ENCODE peak calls at places on chromosomes 1 and 21, in ten cellular contexts. T, N, G, K, W, L, H, O, Z and M are unnamed samples.

GRCh38 chr1:247738315-247738714 is at the start of gene OR14K1:
- DNase-seq in T (no peak), N (no peak), G (no peak), K (no peak), W (no peak), L (no peak), H (no peak), O (no peak), Z (no peak), M (no peak)

GRCh38 chr1:6350416-6351088 is 43.0 kb downstream of the ACOT7 start:
- DNase-seq in T (no peak), N (no peak), G (no peak), K (no peak), W (peak; percentile 82), L (no peak), H (no peak), O (no peak), Z (no peak), M (no peak)

GRCh38 chr1:44650159-44650831 is 24.0 kb downstream of the TMEM53 start:
- DNase-seq in T (peak; percentile 47), N (peak; percentile 42), G (no peak), K (no peak), W (no peak), L (peak; percentile 49), H (no peak), O (no peak), Z (no peak), M (no peak)

GRCh38 chr21:39103689-39104088 is 79.6 kb downstream of the PSMG1 start:
- DNase-seq in T (no peak), N (no peak), G (no peak), K (peak; percentile 46), W (no peak), L (no peak), H (peak; percentile 67), O (peak; percentile 84), Z (no peak), M (no peak)

GRCh38 chr1:9715536-9716226 is 64.2 kb downstream of the PIK3CD start:
- DNase-seq in T (no peak), N (no peak), G (no peak), K (no peak), W (no peak), L (no peak), H (no peak), O (no peak), Z (no peak), M (no peak)

GRCh38 chr1:56028879-56029278 is 550.5 kb downstream of the PLPP3 start:
- DNase-seq in T (no peak), N (no peak), G (no peak), K (no peak), W (no peak), L (no peak), H (no peak), O (no peak), Z (no peak), M (no peak)

GRCh38 chr1:16116625-16117024 is 39.2 kb downstream of the EPHA2 start:
- DNase-seq in T (no peak), N (no peak), G (no peak), K (no peak), W (no peak), L (peak; percentile 33), H (no peak), O (no peak), Z (no peak), M (no peak)

GRCh38 chr1:46043491-46044017 is 88.9 kb downstream of the PIK3R3 start:
- DNase-seq in T (peak; percentile 83), N (no peak), G (peak; percentile 60), K (no peak), W (no peak), L (peak; percentile 67), H (no peak), O (no peak), Z (no peak), M (no peak)

GRCh38 chr1:19342077-19342775 is 30.1 kb downstream of the SLC66A1 start:
- DNase-seq in T (no peak), N (no peak), G (no peak), K (no peak), W (no peak), L (no peak), H (no peak), O (no peak), Z (no peak), M (no peak)

GRCh38 chr1:206679738-206680211 is 4.9 kb upstream of the MAPKAPK2 start:
- DNase-seq in T (no peak), N (no peak), G (peak; percentile 92), K (no peak), W (no peak), L (no peak), H (no peak), O (no peak), Z (no peak), M (no peak)
- H3K4me2 ChIP-seq in T (no peak overlapping the region), N (no peak overlapping the region), G (peak overlapping the region; percentile 49), K (no peak overlapping the region), W (no peak overlapping the region), L (no peak overlapping the region), H (no peak overlapping the region), O (no peak overlapping the region), Z (no peak overlapping the region), M (no peak overlapping the region)

GRCh38 chr1:21544095-21544494 is 34.9 kb downstream of the ALPL start:
- DNase-seq in T (no peak), N (no peak), G (no peak), K (no peak), W (no peak), L (no peak), H (no peak), O (no peak), Z (no peak), M (no peak)

GRCh38 chr1:21539933-21540332 is 30.7 kb downstream of the ALPL start:
- DNase-seq in T (peak; percentile 87), N (no peak), G (no peak), K (peak; percentile 32), W (peak; percentile 57), L (peak; percentile 82), H (no peak), O (peak; percentile 26), Z (no peak), M (peak; percentile 12)

GRCh38 chr1:21541330-21541729 is 32.1 kb downstream of the ALPL start:
- DNase-seq in T (no peak), N (no peak), G (no peak), K (no peak), W (no peak), L (no peak), H (no peak), O (no peak), Z (no peak), M (no peak)

GRCh38 chr1:21543598-21543997 is 34.4 kb downstream of the ALPL start:
- DNase-seq in T (no peak), N (no peak), G (no peak), K (no peak), W (no peak), L (no peak), H (no peak), O (no peak), Z (no peak), M (no peak)

DNA sequence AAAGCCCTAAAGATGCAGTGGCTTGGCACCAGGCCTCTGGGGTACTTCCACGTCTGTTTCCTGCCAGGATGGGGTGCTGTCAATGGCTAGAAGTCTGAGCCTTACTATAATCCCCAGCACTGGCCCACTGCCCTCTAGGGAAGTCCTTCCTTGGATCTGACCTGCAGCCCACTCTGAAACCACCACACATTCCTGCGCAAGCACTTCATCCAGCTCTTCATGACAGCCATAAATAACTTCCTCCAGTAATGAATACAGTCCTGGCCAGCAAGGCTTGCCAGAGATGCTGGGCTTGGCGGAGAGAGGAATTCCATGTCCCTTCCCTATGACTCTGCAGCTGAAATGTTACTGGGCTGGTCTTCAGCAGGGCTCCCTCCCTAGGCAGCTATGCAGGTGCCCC is 32.6 kb downstream of the ALPL start:
- DNase-seq in T (no peak), N (no peak), G (no peak), K (peak; percentile 89), W (no peak), L (no peak), H (peak; percentile 76), O (peak; percentile 73), Z (peak; percentile 91), M (no peak)
- H3K4me1 ChIP-seq in T (peaks cover 26% of the 10 kb centered on the region), N (peaks cover 14% of the 10 kb centered on the region), G (no peaks in the 10 kb centered on the region), K (peaks cover 24% of the 10 kb centered on the region), W (no peaks in the 10 kb centered on the region), L (peaks cover 4% of the 10 kb centered on the region), H (peaks cover 5% of the 10 kb centered on the region), O (peaks cover 30% of the 10 kb centered on the region), Z (peaks cover 20% of the 10 kb centered on the region), M (no peaks in the 10 kb centered on the region)

DNA sequence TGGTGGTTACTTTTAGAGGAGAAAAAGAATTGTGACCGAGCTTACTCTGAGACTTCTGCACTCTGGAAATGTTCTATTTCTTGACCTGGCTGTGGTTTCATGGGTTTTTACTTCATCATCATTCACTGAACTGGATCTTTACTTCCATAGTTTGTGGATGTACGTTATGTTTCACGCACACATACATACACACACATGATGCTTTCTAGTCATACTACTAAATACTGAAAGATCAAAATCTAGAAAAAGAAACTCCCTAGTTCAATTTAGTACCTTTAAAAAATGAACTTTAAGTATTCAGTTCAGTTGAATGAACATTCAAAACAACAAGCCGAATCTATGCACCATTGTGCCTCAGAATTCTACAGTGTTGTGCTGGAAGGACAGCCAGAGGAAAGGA is 65.0 kb downstream of the TEX35 start:
- DNase-seq in T (no peak), N (no peak), G (no peak), K (no peak), W (no peak), L (no peak), H (no peak), O (no peak), Z (no peak), M (no peak)
- H3K4me2 ChIP-seq in T (no peak overlapping the region), N (no peak overlapping the region), G (peak overlapping the region; percentile 70), K (no peak overlapping the region), W (no peak overlapping the region), L (no peak overlapping the region), H (no peak overlapping the region), O (no peak overlapping the region), Z (no peak overlapping the region), M (no peak overlapping the region)

GRCh38 chr1:2274231-2274967 is 46.3 kb downstream of the SKI start:
- DNase-seq in T (no peak), N (no peak), G (no peak), K (no peak), W (no peak), L (no peak), H (no peak), O (no peak), Z (no peak), M (no peak)
- H3K4me1 ChIP-seq in T (peaks cover 57% of the 10 kb centered on the region), N (peaks cover 66% of the 10 kb centered on the region), G (no peaks in the 10 kb centered on the region), K (peaks cover 42% of the 10 kb centered on the region), W (no peaks in the 10 kb centered on the region), L (peaks cover 2% of the 10 kb centered on the region), H (peaks cover 72% of the 10 kb centered on the region), O (peaks cover 85% of the 10 kb centered on the region), Z (peaks cover 49% of the 10 kb centered on the region), M (peaks cover 31% of the 10 kb centered on the region)

DNA sequence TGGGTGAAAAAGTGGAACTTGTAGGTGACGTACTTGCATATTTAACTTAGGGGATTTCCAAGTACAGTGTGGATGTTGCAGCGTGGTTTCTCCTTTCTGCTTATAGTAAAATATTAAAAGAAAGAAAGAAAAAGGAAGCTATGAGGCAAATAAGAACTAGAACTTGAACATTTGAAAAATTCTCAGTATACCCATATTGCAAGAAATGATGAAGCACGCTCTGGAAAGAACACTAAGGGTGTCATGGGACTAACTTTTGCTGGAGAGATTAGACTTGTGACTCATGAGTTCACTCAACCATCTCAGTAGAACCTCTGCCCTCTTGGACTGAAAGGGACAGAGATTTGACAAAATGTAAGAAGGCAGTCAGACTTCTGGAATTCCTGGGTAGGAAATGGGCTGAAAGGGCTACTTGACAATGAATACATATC is 704.5 kb upstream of the ADGRL4 start:
- DNase-seq in T (no peak), N (no peak), G (peak; percentile 62), K (peak; percentile 26), W (no peak), L (no peak), H (peak; percentile 74), O (peak; percentile 24), Z (peak; percentile 79), M (no peak)
- H3K4me2 ChIP-seq in T (no peak overlapping the region), N (no peak overlapping the region), G (peak overlapping the region; percentile 61), K (no peak overlapping the region), W (no peak overlapping the region), L (no peak overlapping the region), H (no peak overlapping the region), O (no peak overlapping the region), Z (no peak overlapping the region), M (no peak overlapping the region)